ENCODE peak calls at places on chromosome 3, in nine cellular contexts. F is stimulated activated naive B cell treated with anti-CD40 and anti-IgM and Interleukin-4, amounts not matched to agents 10 μg/mL and 1 μg/mL and 100 μg/mL, for 72 hours; A is memory B cell; G is central memory CD8-positive, alpha-beta T cell; J is activated B cell treated with CpG ODN at 0.5 μM for 24 hours; B is Peyer's patch; R is activated naive CD4-positive, alpha-beta T cell treated with Interleukin-2 at 50 U/mL for 16 hours; U is A172; D is tibial artery. M is an unnamed sample.
A peak's percentile ranks its signal among the peaks of the same experiment; 100 is the strongest.

GRCh38 chr3:195268608-195269309 is 2.2 kb downstream of the XXYLT1 start:
- DNase-seq in B (no peak), D (no peak), G (no peak), U (no peak), R (no peak), F (no peak), J (no peak), A (no peak), M (no peak)

GRCh38 chr3:179927191-179927590 is 109.5 kb downstream of the PEX5L start:
- DNase-seq in F (no peak), A (no peak), D (no peak), B (no peak), G (no peak), U (no peak), R (no peak), J (no peak), M (no peak)

GRCh38 chr3:41198526-41198925 is 779 bp upstream of the CTNNB1 start:
- DNase-seq in B (no peak), J (no peak), U (no peak), G (no peak), F (no peak), A (no peak), R (no peak), D (peak; percentile 36), M (peak; percentile 43)

GRCh38 chr3:123781571-123782275 is 102.4 kb downstream of the MYLK start:
- DNase-seq in G (no peak), F (no peak), B (no peak), A (no peak), J (no peak), R (no peak), D (no peak), U (no peak), M (no peak)

GRCh38 chr3:58630081-58630709 is 36.4 kb downstream of the FAM3D start:
- DNase-seq in F (peak; percentile 32), J (peak; percentile 29), B (no peak), R (peak; percentile 60), U (peak; percentile 63), A (peak; percentile 78), D (peak; percentile 67), G (peak; percentile 37), M (peak; percentile 85)

GRCh38 chr3:35523838-35524237 is 115.5 kb upstream of the ARPP21 start:
- DNase-seq in J (no peak), F (no peak), U (peak; percentile 56), A (no peak), B (no peak), G (no peak), D (no peak), R (no peak), M (no peak)

GRCh38 chr3:33054100-33055097 is 42.5 kb downstream of the GLB1 start:
- DNase-seq in R (no peak), J (no peak), B (no peak), A (no peak), D (no peak), G (no peak), U (no peak), F (no peak), M (no peak)

GRCh38 chr3:148873270-148873927 is 8.3 kb downstream of the CPA3 start:
- DNase-seq in G (no peak), A (no peak), B (no peak), D (no peak), F (no peak), J (no peak), U (no peak), R (no peak), M (no peak)

GRCh38 chr3:141960731-141961130 is 84.3 kb downstream of the ATP1B3 start:
- DNase-seq in G (no peak), U (peak; percentile 28), J (no peak), A (no peak), R (no peak), F (no peak), D (no peak), B (no peak), M (no peak)

GRCh38 chr3:31105438-31106077 is 211.1 kb upstream of the GADL1 start:
- DNase-seq in F (no peak), U (peak; percentile 95), A (no peak), R (peak; percentile 26), J (no peak), G (no peak), B (no peak), D (no peak), M (no peak)

GRCh38 chr3:148707596-148708386 is 10.1 kb downstream of the AGTR1 start:
- DNase-seq in F (no peak), R (no peak), J (no peak), B (no peak), A (no peak), U (peak; percentile 11), D (no peak), G (no peak), M (no peak)

GRCh38 chr3:76345878-76346277 is 560.5 kb upstream of the ZNF717 start:
- DNase-seq in A (no peak), B (no peak), D (no peak), F (no peak), J (no peak), U (no peak), G (no peak), R (no peak), M (no peak)

GRCh38 chr3:9787714-9788113 is 4.6 kb downstream of the TADA3 start:
- DNase-seq in G (no peak), A (no peak), R (no peak), B (peak; percentile 34), D (no peak), F (no peak), U (no peak), J (no peak), M (no peak)

GRCh38 chr3:115667175-115668065 is 44.1 kb downstream of the GAP43 start:
- DNase-seq in R (no peak), G (no peak), J (no peak), B (no peak), F (no peak), U (no peak), A (no peak), D (no peak), M (no peak)

GRCh38 chr3:124168271-124168670 is 176.3 kb upstream of the ROPN1 start:
- DNase-seq in R (no peak), F (no peak), U (no peak), B (no peak), G (no peak), A (no peak), J (no peak), D (peak; percentile 36), M (no peak)

GRCh38 chr3:195001961-195002861 is 268.7 kb downstream of the XXYLT1 start:
- DNase-seq in F (no peak), R (no peak), A (peak; percentile 32), D (no peak), J (no peak), G (no peak), U (peak; percentile 66), B (peak; percentile 66), M (no peak)

GRCh38 chr3:197333901-197334639 is 35.7 kb upstream of the DLG1 start:
- DNase-seq in R (no peak), B (no peak), F (no peak), U (no peak), J (no peak), D (no peak), G (no peak), A (no peak), M (no peak)

GRCh38 chr3:105177558-105177957 is 189.2 kb upstream of the ALCAM start:
- DNase-seq in J (no peak), U (no peak), F (no peak), A (no peak), G (no peak), R (no peak), D (no peak), B (no peak), M (no peak)

GRCh38 chr3:188706176-188706575 is 465.6 kb upstream of the TPRG1 start:
- DNase-seq in R (no peak), G (no peak), F (no peak), D (no peak), U (no peak), B (no peak), A (no peak), J (no peak), M (no peak)

GRCh38 chr3:106208979-106209378 is 340.2 kb upstream of the CBLB start:
- DNase-seq in J (no peak), U (peak; percentile 16), G (no peak), F (no peak), B (no peak), A (no peak), D (no peak), R (no peak), M (no peak)

GRCh38 chr3:175255698-175256097 is 396.6 kb downstream of the NAALADL2 start:
- DNase-seq in G (no peak), D (no peak), B (no peak), U (peak; percentile 3), R (no peak), J (no peak), F (no peak), A (no peak), M (no peak)

GRCh38 chr3:134020135-134020680 is 9.5 kb downstream of the SLCO2A1 start:
- DNase-seq in R (no peak), A (no peak), J (no peak), B (no peak), F (no peak), G (no peak), D (no peak), U (no peak), M (no peak)

GRCh38 chr3:153513236-153513635 is 351.2 kb downstream of the RAP2B start:
- DNase-seq in A (no peak), B (no peak), R (peak; percentile 3), D (no peak), J (no peak), G (no peak), F (no peak), U (no peak), M (no peak)

M was measured in tibial nerve.